ENCODE peak calls at places on chromosomes 16 and 17, in four cellular contexts. L is GF-D8; P is skeletal muscle cell; R is activated effector memory CD4-positive, alpha-beta T cell treated with anti-CD3 and anti-CD28 coated beads, Interleukin-2, amount 50 U/mL, for 16 hours. Z is an unnamed sample.

GRCh38 chr16:70685938-70686375 is at the start of gene MTSS2:
- DNase-seq in L (peak; percentile 20), P (peak; percentile 67), R (no peak), Z (peak; percentile 84)

GRCh38 chr16:63363738-63364137 is 1327.5 kb upstream of the CDH8 start:
- DNase-seq in L (no peak), P (no peak), R (no peak), Z (no peak)

GRCh38 chr17:246226-246625 is 64.8 kb upstream of the DOC2B start:
- DNase-seq in L (no peak), P (no peak), R (no peak), Z (peak; percentile 2)

GRCh38 chr17:82370471-82371332 is 863 bp upstream of the UTS2R start:
- DNase-seq in L (no peak), P (no peak), R (peak; percentile 68), Z (no peak)

GRCh38 chr16:48384982-48385271 is 286 bp downstream of the SIAH1 start:
- DNase-seq in L (no peak), P (no peak), R (no peak), Z (peak; percentile 55)

GRCh38 chr17:43880420-43880991 is 26.8 kb downstream of the MPP2 start:
- DNase-seq in L (no peak), P (no peak), R (peak; percentile 81), Z (peak; percentile 71)

GRCh38 chr17:17840751-17841591 is 4.2 kb upstream of the SREBF1 start:
- DNase-seq in L (no peak), P (no peak), R (no peak), Z (no peak)

GRCh38 chr17:66222772-66223350 is 6.4 kb downstream of the APOH start:
- DNase-seq in L (no peak), P (no peak), R (no peak), Z (no peak)

GRCh38 chr16:2473425-2473926 is 1.5 kb upstream of the TBC1D24 start:
- DNase-seq in L (no peak), P (no peak), R (peak; percentile 69), Z (no peak)

GRCh38 chr16:85473326-85473725 is 139.8 kb upstream of the GSE1 start:
- DNase-seq in L (no peak), P (no peak), R (no peak), Z (no peak)